ENCODE peak calls at places on chromosomes 3 and 15, in six cellular contexts. L, K, X, F, J and O are unnamed samples.

GRCh38 chr3:119350114-119350513 is 55.9 kb downstream of the ARHGAP31 start:
- DNase-seq in L (no peak), K (no peak), X (peak), F (no peak), J (no peak), O (no peak)

GRCh38 chr3:159322322-159322939 is 520.6 kb downstream of the MFSD1 start:
- DNase-seq in L (no peak), K (peak), X (no peak), F (peak), J (peak), O (peak)

GRCh38 chr3:186901135-186901734 is 29.1 kb upstream of the ST6GAL1 start:
- DNase-seq in L (no peak), K (no peak), X (no peak), F (peak), J (no peak), O (peak)

GRCh38 chr3:64161481-64161952 is 63.7 kb downstream of the PRICKLE2 start:
- DNase-seq in L (no peak), K (no peak), X (no peak), F (no peak), J (no peak), O (no peak)

GRCh38 chr15:88385078-88385700 is 82.0 kb downstream of the MRPL46 start:
- DNase-seq in L (no peak), K (no peak), X (no peak), F (peak), J (no peak), O (peak)

GRCh38 chr15:66622677-66623076 is 56.9 kb upstream of the LCTL start:
- DNase-seq in L (no peak), K (no peak), X (no peak), F (peak), J (no peak), O (peak)

GRCh38 chr15:56194035-56194434 is 49.6 kb downstream of the RFX7 start:
- DNase-seq in L (no peak), K (no peak), X (no peak), F (no peak), J (no peak), O (no peak)

GRCh38 chr3:43760951-43761350 is 70.2 kb downstream of the ABHD5 start:
- DNase-seq in L (no peak), K (no peak), X (no peak), F (no peak), J (no peak), O (no peak)

GRCh38 chr3:18740631-18741583 is 315.8 kb upstream of the SATB1 start:
- DNase-seq in L (no peak), K (no peak), X (no peak), F (no peak), J (no peak), O (no peak)

GRCh38 chr3:13235079-13235478 is 161.8 kb upstream of the IQSEC1 start:
- DNase-seq in L (no peak), K (no peak), X (no peak), F (no peak), J (no peak), O (no peak)

GRCh38 chr3:157159762-157160651 is at the start of gene CCNL1:
- DNase-seq in L (peak), K (peak), X (peak), F (peak), J (peak), O (peak)
- TF ChIP-seq CTCF in L (no peak), K (no peak), X (no peak), F (no peak), J (no peak), O (no peak)

DNA sequence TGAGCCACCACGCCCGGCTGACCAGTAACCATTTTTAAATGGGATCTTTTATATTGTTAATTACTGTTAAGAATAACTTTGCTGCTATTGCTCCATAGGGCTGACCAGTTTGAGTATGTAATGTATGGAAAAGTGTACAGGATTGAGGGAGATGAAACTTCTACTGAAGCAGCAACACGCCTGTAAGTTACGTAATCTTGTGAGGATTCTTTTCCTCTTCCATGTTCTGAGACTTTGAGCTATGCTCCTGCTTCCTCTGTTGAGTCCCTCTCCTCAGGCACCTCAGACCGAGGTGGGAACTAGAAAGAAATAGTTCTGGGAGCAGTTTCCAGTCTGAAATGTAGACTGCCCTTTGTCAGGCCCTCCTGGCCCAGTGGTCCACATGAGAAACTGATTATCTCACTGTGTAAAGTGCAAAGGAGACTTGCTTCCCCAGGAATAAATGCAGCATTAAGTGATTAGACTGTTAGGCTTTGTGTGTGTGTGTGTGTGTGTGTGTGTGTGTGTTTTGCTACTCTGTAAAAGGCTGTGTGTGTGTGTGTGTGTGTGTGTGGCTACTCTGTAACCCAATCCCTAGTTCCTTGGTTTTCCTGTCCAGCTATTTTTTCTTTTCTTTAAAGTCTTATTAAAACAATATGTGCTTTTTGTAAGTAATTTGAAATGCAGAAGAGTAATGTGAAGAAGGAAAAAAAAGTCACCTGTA is 5.3 kb downstream of the POLR2H start:
- DNase-seq in L (no peak), K (no peak), X (no peak), F (peak), J (no peak), O (peak)
- H3K4me3 ChIP-seq in L (no peak), K (no peak), X (no peak), F (no peak), J (no peak), O (no peak)

GRCh38 chr3:101230618-101231017 is 89.8 kb downstream of the IMPG2 start:
- DNase-seq in L (no peak), K (no peak), X (no peak), F (no peak), J (no peak), O (no peak)

GRCh38 chr3:101235048-101235447 is 85.3 kb downstream of the IMPG2 start:
- DNase-seq in L (no peak), K (no peak), X (no peak), F (no peak), J (no peak), O (no peak)

GRCh38 chr3:101224739-101225138 is 95.6 kb downstream of the IMPG2 start:
- DNase-seq in L (no peak), K (no peak), X (no peak), F (no peak), J (no peak), O (no peak)

GRCh38 chr3:101228441-101228840 is 91.9 kb downstream of the IMPG2 start:
- DNase-seq in L (no peak), K (no peak), X (no peak), F (no peak), J (no peak), O (no peak)

DNA sequence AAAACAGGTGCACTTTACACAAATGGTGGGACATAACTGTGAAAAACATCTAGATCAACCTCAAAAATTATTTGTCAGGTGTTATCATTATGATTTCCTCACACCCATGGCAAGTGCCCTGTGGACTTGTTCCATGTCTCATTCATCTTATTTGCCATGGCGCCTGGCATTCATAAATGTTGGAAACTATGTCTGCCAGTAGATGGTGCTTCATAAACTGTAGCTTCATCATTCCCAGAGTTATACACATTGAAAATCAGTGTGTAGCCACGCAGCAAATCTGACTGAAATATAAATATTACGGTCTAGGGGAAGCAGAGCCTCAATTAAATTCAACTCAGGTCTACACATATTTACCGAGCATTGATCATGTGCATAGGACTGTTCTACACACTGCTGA is 90.7 kb downstream of the IMPG2 start:
- DNase-seq in L (no peak), K (no peak), X (no peak), F (peak), J (peak), O (peak)
- TF ChIP-seq CTCF in L (no peak), K (peak), X (no peak), F (no peak), J (peak), O (peak)

GRCh38 chr3:195850857-195851531 is 39.3 kb upstream of the MUC4 start:
- DNase-seq in L (peak), K (peak), X (peak), F (peak), J (peak), O (peak)
- H3K4me3 ChIP-seq in L (no peak), K (no peak), X (no peak), F (peak), J (no peak), O (no peak)

GRCh38 chr3:170078620-170079281 is 41.0 kb downstream of the GPR160 start:
- DNase-seq in L (no peak), K (no peak), X (no peak), F (no peak), J (no peak), O (no peak)
- TF ChIP-seq CTCF in L (no peak), K (no peak), X (no peak), F (no peak), J (no peak), O (no peak)

GRCh38 chr3:133927543-133928066 is 31.9 kb upstream of the RAB6B start:
- DNase-seq in L (peak), K (peak), X (peak), F (no peak), J (no peak), O (peak)
- H3K4me3 ChIP-seq in L (peak), K (peak), X (peak), F (peak), J (peak), O (peak)

GRCh38 chr3:189144645-189145044 is 27.1 kb upstream of the TPRG1 start:
- DNase-seq in L (no peak), K (no peak), X (no peak), F (peak), J (no peak), O (peak)
- TF ChIP-seq CTCF in L (peak), K (peak), X (peak), F (no peak), J (peak), O (no peak)

DNA sequence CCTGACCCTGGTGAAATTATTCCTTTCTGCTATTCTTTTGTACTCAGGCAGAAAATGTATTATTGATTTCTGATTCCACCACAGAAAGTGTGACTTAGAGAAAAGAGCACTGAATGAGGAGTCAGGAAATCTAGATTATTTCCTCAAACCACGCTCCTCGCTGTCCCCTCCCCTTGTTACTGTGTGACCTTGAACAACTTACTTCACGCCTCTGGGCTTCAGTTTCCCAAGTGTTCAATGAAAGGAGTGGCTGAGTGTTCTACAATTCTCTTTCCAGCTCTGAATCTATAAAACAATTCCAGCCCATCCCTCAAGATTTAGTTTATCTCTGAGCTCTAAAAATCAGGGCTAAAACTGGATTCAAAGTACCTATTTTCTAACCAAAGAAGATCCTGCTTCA is 3.4 kb downstream of the TNIK start:
- DNase-seq in L (no peak), K (no peak), X (no peak), F (no peak), J (no peak), O (no peak)
- H3K4me3 ChIP-seq in L (no peak), K (no peak), X (no peak), F (no peak), J (no peak), O (no peak)